ENCODE peak calls at places on chromosomes 12 and 14, in nine cellular contexts. L is Peyer's patch, N is heart left ventricle, P is H54, A is body of pancreas, X is breast epithelium, Q is upper lobe of left lung, D is uterus, Y is lower leg skin. E is an unnamed sample.

GRCh38 chr14:73744175-73744867 is 30.1 kb upstream of the PNMA1 start:
- DNase-seq in L (peak), N (no peak), P (no peak), A (no peak), X (no peak), Q (no peak), D (no peak), Y (no peak), E (no peak)

GRCh38 chr14:68469208-68469713 is 323.6 kb downstream of the ZFP36L1 start:
- DNase-seq in L (no peak), N (no peak), P (no peak), A (no peak), X (no peak), Q (no peak), D (no peak), Y (no peak), E (no peak)

GRCh38 chr12:124688356-124688992 is 121.1 kb upstream of the NCOR2 start:
- DNase-seq in L (no peak), N (no peak), P (no peak), A (no peak), X (no peak), Q (no peak), D (no peak), Y (no peak), E (no peak)

GRCh38 chr14:65361920-65362319 is 50.6 kb upstream of the FUT8 start:
- DNase-seq in L (no peak), N (peak), P (no peak), A (no peak), X (no peak), Q (no peak), D (no peak), Y (peak), E (no peak)

GRCh38 chr14:91406451-91406850 is 11.2 kb downstream of the CCDC88C start:
- DNase-seq in L (no peak), N (no peak), P (no peak), A (no peak), X (no peak), Q (no peak), D (no peak), Y (no peak), E (no peak)

GRCh38 chr12:53102883-53103807 is at the start of gene SOAT2:
- DNase-seq in L (peak), N (no peak), P (no peak), A (no peak), X (no peak), Q (peak), D (no peak), Y (no peak), E (no peak)

GRCh38 chr12:64780220-64780530 is 21.0 kb upstream of the GNS start:
- DNase-seq in L (no peak), N (no peak), P (no peak), A (no peak), X (no peak), Q (no peak), D (no peak), Y (no peak), E (no peak)

GRCh38 chr12:90129369-90130030 is 420.9 kb upstream of the ATP2B1 start:
- DNase-seq in L (no peak), N (no peak), P (no peak), A (no peak), X (no peak), Q (no peak), D (no peak), Y (no peak), E (no peak)

GRCh38 chr12:6685814-6686213 is 3.4 kb downstream of the ZNF384 start:
- DNase-seq in L (no peak), N (no peak), P (no peak), A (no peak), X (no peak), Q (no peak), D (no peak), Y (no peak), E (no peak)

GRCh38 chr12:25958254-25959068 is at the start of gene RASSF8:
- DNase-seq in L (peak), N (peak), P (peak), A (peak), X (peak), Q (peak), D (peak), Y (peak), E (peak)

GRCh38 chr12:53480425-53481107 is 18.7 kb downstream of the MAP3K12 start:
- DNase-seq in L (no peak), N (no peak), P (no peak), A (peak), X (no peak), Q (no peak), D (no peak), Y (no peak), E (no peak)

GRCh38 chr12:57126561-57126960 is 1.7 kb upstream of the LRP1 start:
- DNase-seq in L (no peak), N (no peak), P (no peak), A (no peak), X (no peak), Q (no peak), D (peak), Y (no peak), E (no peak)

GRCh38 chr12:122903704-122904034 is 7.7 kb upstream of the VPS37B start:
- DNase-seq in L (peak), N (no peak), P (no peak), A (no peak), X (no peak), Q (no peak), D (no peak), Y (no peak), E (no peak)

GRCh38 chr12:114063435-114063834 is 97.3 kb upstream of the RBM19 start:
- DNase-seq in L (no peak), N (no peak), P (no peak), A (no peak), X (no peak), Q (no peak), D (no peak), Y (no peak), E (no peak)

DNA sequence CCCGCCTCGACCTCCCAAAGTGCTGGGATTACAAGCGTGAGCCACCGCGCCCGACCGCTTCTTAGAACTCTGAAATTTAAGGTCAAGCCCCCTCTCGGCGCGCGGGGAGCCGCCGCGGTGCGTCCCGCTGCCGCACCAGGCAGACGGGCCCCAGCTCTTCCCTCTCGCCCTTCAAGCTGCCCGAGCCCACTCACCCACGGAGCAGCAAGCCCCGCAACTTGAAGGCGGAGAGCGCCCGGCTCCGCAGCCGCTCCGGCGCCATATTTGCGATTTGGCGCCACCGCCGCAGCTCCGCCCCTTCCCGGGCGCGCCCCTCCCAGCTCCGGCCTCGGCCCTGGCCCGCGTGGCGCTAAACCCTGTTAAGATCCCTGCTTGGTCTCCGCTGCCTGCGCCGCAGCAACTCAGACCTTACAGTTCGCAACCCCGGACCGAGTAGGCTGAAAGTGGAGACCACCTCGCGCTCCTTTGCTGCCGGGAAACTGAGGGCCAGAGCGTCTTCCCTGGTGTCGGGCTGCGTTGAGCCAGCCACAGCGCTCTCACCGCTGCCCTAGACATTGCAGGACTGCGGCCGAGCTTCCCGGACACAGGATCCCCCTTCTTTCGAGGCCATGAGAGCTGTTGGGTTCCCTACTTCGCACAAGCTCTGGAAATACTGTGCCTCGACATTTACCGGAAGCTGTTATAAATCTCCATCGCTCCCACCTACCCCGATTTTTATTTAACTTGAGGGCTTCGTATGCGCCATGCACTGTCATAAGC is at the start of gene POLE2:
- DNase-seq in L (peak), N (peak), P (peak), A (peak), X (peak), Q (peak), D (peak), Y (peak), E (peak)
- TF ChIP-seq POLR2A in L (no peak), N (peak), P (peak), A (peak), X (no peak), Q (no peak), D (no peak), Y (no peak), E (peak)

GRCh38 chr14:72589652-72590051 is 304.2 kb downstream of the DPF3 start:
- DNase-seq in L (no peak), N (no peak), P (no peak), A (no peak), X (no peak), Q (no peak), D (no peak), Y (no peak), E (no peak)
- TF ChIP-seq POLR2A in L (no peak), N (no peak), P (no peak), A (no peak), X (no peak), Q (no peak), D (no peak), Y (no peak), E (no peak)

GRCh38 chr12:65925626-65926025 is 101.3 kb downstream of the HMGA2 start:
- DNase-seq in L (no peak), N (no peak), P (no peak), A (no peak), X (no peak), Q (no peak), D (no peak), Y (no peak), E (no peak)
- TF ChIP-seq POLR2A in L (no peak), N (no peak), P (no peak), A (no peak), X (no peak), Q (no peak), D (no peak), Y (no peak), E (no peak)

DNA sequence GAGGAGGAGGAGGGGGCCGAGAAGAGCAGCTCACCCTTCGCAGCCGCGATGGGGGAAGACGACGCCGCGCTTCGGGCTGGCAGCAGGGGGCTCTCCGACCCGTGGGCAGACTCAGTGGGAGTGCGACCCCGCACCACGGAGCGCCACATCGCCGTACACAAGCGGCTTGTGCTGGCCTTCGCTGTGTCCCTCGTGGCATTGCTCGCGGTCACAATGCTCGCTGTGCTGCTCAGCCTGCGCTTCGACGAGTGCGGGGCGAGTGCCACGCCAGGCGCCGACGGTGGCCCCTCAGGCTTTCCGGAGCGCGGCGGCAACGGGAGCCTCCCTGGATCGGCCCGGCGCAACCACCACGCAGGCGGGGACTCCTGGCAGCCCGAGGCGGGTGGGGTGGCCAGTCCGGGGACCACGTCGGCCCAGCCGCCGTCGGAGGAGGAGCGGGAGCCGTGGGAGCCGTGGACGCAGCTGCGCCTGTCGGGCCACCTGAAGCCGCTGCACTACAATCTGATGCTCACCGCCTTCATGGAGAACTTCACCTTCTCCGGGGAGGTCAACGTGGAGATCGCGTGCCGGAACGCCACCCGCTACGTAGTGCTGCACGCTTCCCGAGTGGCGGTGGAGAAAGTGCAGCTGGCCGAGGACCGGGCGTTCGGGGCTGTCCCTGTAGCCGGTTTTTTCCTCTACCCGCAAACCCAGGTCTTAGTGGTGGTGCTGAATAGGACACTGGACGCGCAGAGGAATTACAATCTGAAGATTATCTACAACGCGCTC is 745 bp downstream of the TRHDE start:
- DNase-seq in L (no peak), N (no peak), P (no peak), A (peak), X (no peak), Q (peak), D (peak), Y (no peak), E (peak)
- TF ChIP-seq POLR2A in L (no peak), N (no peak), P (no peak), A (peak), X (no peak), Q (no peak), D (no peak), Y (no peak), E (no peak)

DNA sequence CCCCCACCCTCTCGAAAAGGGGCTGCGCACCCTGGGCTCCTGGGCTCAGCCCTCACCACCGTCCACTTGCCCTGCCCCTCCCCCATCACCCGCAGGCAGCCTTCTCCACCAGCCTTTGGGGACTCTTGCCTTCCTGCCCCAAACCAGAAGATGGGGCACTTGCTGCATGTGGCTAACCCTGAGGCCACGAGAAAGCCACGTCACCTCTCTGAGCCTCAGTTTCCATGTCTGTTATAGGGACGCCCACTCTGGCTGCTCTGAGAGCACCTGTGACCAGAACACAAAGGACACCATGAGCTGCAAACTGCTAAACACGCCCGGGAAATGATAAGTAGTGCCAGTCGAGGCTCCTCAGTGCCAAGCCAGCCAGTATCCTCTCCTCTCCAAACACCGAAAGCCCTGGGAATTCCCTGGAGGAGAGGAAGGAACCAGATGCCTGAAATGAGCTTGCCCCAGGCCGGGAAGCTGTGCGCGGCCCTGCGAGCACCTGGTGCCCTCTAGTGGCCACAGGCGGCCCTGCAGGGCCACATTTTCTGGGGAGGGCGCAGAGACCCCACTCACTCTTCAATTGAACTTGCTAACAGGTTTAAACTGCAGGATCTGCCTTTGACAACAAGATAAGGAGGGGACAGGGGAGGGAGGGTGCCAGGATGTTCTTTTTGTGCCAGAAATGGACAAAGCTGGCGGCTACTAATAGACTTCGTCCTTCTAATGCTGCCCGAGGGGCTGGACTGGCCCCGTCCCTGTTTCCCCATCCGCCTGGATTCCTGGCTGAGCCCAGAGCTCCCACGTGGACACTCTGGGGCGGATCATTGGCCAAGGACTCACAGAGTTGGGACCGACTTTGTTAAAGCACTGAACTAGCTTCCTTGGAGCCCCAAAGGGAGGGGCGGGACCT is 10.2 kb upstream of the SERPINA9 start:
- DNase-seq in L (peak), N (peak), P (peak), A (peak), X (no peak), Q (peak), D (peak), Y (peak), E (peak)
- TF ChIP-seq POLR2A in L (no peak), N (no peak), P (no peak), A (no peak), X (no peak), Q (no peak), D (no peak), Y (no peak), E (no peak)

GRCh38 chr12:12715128-12715458 is 2.1 kb upstream of the CDKN1B start:
- DNase-seq in L (no peak), N (no peak), P (no peak), A (no peak), X (no peak), Q (no peak), D (no peak), Y (no peak), E (no peak)

GRCh38 chr12:12714276-12715001 is 2.7 kb upstream of the CDKN1B start:
- DNase-seq in L (peak), N (peak), P (no peak), A (peak), X (no peak), Q (peak), D (no peak), Y (no peak), E (no peak)

GRCh38 chr12:12716845-12717585 is at the start of gene CDKN1B:
- DNase-seq in L (peak), N (peak), P (peak), A (peak), X (peak), Q (peak), D (peak), Y (peak), E (peak)

GRCh38 chr12:12716151-12716844 is 870 bp upstream of the CDKN1B start:
- DNase-seq in L (peak), N (no peak), P (no peak), A (no peak), X (no peak), Q (no peak), D (no peak), Y (no peak), E (no peak)

GRCh38 chr12:12715459-12716150 is 1.6 kb upstream of the CDKN1B start:
- DNase-seq in L (peak), N (no peak), P (no peak), A (no peak), X (no peak), Q (no peak), D (no peak), Y (no peak), E (no peak)
- TF ChIP-seq POLR2A in L (no peak), N (no peak), P (no peak), A (no peak), X (no peak), Q (no peak), D (no peak), Y (no peak), E (peak)

GRCh38 chr14:76956253-76957090 is 72.0 kb downstream of the IRF2BPL start:
- DNase-seq in L (peak), N (peak), P (peak), A (peak), X (peak), Q (peak), D (peak), Y (peak), E (no peak)
- TF ChIP-seq POLR2A in L (peak), N (peak), P (no peak), A (peak), X (no peak), Q (no peak), D (no peak), Y (no peak), E (peak)

DNA sequence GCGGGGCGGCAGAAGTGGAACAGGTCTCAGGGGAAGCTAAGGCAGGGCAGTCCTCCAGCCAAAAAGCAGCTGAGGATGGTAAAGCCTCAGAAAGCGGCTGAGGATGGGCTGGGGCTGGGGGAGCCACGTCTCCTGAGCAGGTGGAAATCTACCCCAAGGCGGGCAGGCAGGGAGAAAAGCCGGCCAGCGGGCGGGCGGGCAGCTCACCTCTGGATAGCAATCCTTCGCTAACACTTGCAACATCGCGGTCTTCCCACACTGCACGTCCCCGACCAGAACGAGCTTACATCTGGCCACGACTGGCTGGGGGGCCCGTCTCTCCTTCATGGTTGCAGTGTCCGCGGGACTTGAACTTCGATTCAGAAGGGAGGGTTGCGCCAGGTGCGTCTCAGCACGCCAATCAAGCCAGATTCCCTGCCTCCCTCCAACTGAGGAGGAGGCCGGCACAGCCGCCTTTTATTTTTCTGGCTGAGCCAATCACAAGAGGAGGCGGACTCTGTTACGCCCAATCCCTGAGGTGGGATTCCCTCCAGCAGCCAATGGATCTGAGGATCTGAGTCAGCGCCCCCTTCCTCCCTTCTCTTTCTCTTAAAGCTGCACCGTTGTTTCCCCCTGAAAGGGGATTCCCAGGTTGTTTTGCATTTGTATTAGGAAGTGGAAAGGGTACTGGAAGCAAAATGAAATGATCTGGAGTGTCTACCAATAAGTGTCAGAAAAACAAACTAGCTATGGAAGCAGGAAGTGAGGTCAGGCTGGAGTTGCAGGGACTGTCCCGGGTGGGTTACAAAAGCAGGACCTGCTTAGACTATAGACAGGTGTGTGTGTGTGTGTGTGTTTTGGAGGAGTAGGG is at the start of gene RND1:
- DNase-seq in L (peak), N (peak), P (peak), A (peak), X (peak), Q (peak), D (peak), Y (peak), E (peak)
- TF ChIP-seq POLR2A in L (peak), N (peak), P (peak), A (peak), X (peak), Q (no peak), D (peak), Y (no peak), E (peak)

GRCh38 chr12:104473374-104473983 is 16.7 kb downstream of the CHST11 start:
- DNase-seq in L (peak), N (no peak), P (no peak), A (no peak), X (no peak), Q (no peak), D (no peak), Y (no peak), E (no peak)
- TF ChIP-seq POLR2A in L (no peak), N (no peak), P (no peak), A (no peak), X (no peak), Q (no peak), D (no peak), Y (no peak), E (peak)

E was measured in GM12892.